ENCODE peak calls at places on chromosomes 5 and 9, in nine cellular contexts. X, J, V, F, M, K, C, U and A are unnamed samples.

GRCh38 chr5:155786108-155786507 is 540.9 kb upstream of the SGCD start:
- DNase-seq in X (no peak), J (no peak), V (no peak), F (no peak), M (no peak), K (no peak), C (no peak), U (no peak), A (no peak)

GRCh38 chr5:71899865-71900342 is 180.8 kb downstream of the CARTPT start:
- DNase-seq in X (no peak), J (no peak), V (no peak), F (no peak), M (no peak), K (no peak), C (no peak), U (no peak), A (no peak)

GRCh38 chr5:151924564-151925395 is at the start of gene GLRA1:
- DNase-seq in X (peak), J (peak), V (no peak), F (no peak), M (peak), K (peak), C (peak), U (peak), A (peak)

GRCh38 chr9:114276908-114277821 is 45.7 kb upstream of the ORM1 start:
- DNase-seq in X (no peak), J (no peak), V (no peak), F (no peak), M (no peak), K (no peak), C (no peak), U (peak), A (peak)

GRCh38 chr5:176817864-176818377 is 7.6 kb downstream of the UNC5A start:
- DNase-seq in X (no peak), J (no peak), V (no peak), F (no peak), M (no peak), K (peak), C (peak), U (peak), A (no peak)

GRCh38 chr5:175590471-175590881 is 67.4 kb upstream of the HRH2 start:
- DNase-seq in X (no peak), J (no peak), V (no peak), F (no peak), M (no peak), K (no peak), C (no peak), U (no peak), A (no peak)

GRCh38 chr5:5492087-5492933 is 69.8 kb downstream of the ICE1 start:
- DNase-seq in X (peak), J (no peak), V (no peak), F (no peak), M (no peak), K (no peak), C (peak), U (peak), A (peak)

GRCh38 chr9:20477940-20478620 is 144.2 kb downstream of the MLLT3 start:
- DNase-seq in X (no peak), J (no peak), V (no peak), F (no peak), M (no peak), K (peak), C (no peak), U (peak), A (no peak)

GRCh38 chr9:134325096-134325812 is 1.0 kb upstream of the RXRA start:
- DNase-seq in X (peak), J (no peak), V (no peak), F (no peak), M (peak), K (no peak), C (peak), U (peak), A (no peak)

GRCh38 chr9:20408513-20408912 is 213.8 kb downstream of the MLLT3 start:
- DNase-seq in X (no peak), J (no peak), V (no peak), F (no peak), M (no peak), K (no peak), C (no peak), U (no peak), A (no peak)

GRCh38 chr5:98734646-98735045 is 38.8 kb upstream of the RGMB start:
- DNase-seq in X (no peak), J (no peak), V (no peak), F (no peak), M (no peak), K (no peak), C (no peak), U (no peak), A (no peak)

GRCh38 chr5:97550164-97550563 is 367.1 kb upstream of the RIOK2 start:
- DNase-seq in X (no peak), J (no peak), V (no peak), F (no peak), M (no peak), K (no peak), C (no peak), U (no peak), A (no peak)

GRCh38 chr5:68046445-68046844 is 169.1 kb upstream of the PIK3R1 start:
- DNase-seq in X (no peak), J (peak), V (no peak), F (no peak), M (no peak), K (no peak), C (peak), U (no peak), A (peak)

GRCh38 chr5:38601133-38601842 is 44.8 kb upstream of the LIFR start:
- DNase-seq in X (no peak), J (peak), V (no peak), F (no peak), M (no peak), K (no peak), C (no peak), U (no peak), A (no peak)

GRCh38 chr9:128153947-128154695 is 4.9 kb downstream of the LCN2 start:
- DNase-seq in X (no peak), J (no peak), V (no peak), F (no peak), M (no peak), K (no peak), C (no peak), U (no peak), A (no peak)

GRCh38 chr5:40717281-40717680 is 37.6 kb downstream of the PTGER4 start:
- DNase-seq in X (no peak), J (no peak), V (no peak), F (no peak), M (no peak), K (no peak), C (peak), U (no peak), A (no peak)

GRCh38 chr5:81856948-81857928 is 106.3 kb upstream of the SSBP2 start:
- DNase-seq in X (no peak), J (peak), V (no peak), F (peak), M (no peak), K (peak), C (peak), U (peak), A (peak)

GRCh38 chr5:181149355-181149754 is 2.0 kb downstream of the OR2V2 start:
- DNase-seq in X (no peak), J (no peak), V (no peak), F (no peak), M (no peak), K (no peak), C (no peak), U (no peak), A (no peak)

GRCh38 chr5:108650997-108651396 is 96.7 kb upstream of the FER start:
- DNase-seq in X (no peak), J (no peak), V (no peak), F (no peak), M (no peak), K (no peak), C (no peak), U (no peak), A (no peak)

GRCh38 chr9:34627716-34628655 is 880 bp downstream of the ARID3C start:
- DNase-seq in X (no peak), J (no peak), V (no peak), F (no peak), M (no peak), K (no peak), C (no peak), U (no peak), A (no peak)